ENCODE peak calls at places on chromosome 18, in eight cellular contexts. C, Y, U, G, P, S, D and A are unnamed samples.

GRCh38 chr18:45757005-45757404 is 33.0 kb downstream of the SLC14A1 start:
- DNase-seq in Y (no peak), U (no peak), D (no peak), S (no peak), G (no peak), P (no peak), C (no peak), A (no peak)

GRCh38 chr18:63683890-63684289 is 18.9 kb upstream of the SERPINB11 start:
- DNase-seq in G (no peak), Y (no peak), C (no peak), U (no peak), D (no peak), S (no peak), P (no peak), A (no peak)

GRCh38 chr18:49849331-49850217 is 36.2 kb upstream of the ACAA2 start:
- DNase-seq in C (no peak), S (no peak), G (peak), P (peak), U (peak), D (peak), Y (no peak), A (no peak)

GRCh38 chr18:12907258-12907925 is 23.4 kb upstream of the PTPN2 start:
- DNase-seq in S (no peak), C (no peak), D (no peak), G (no peak), Y (no peak), U (peak), P (no peak), A (no peak)

GRCh38 chr18:52313213-52313612 is 26.8 kb upstream of the DCC start:
- DNase-seq in G (no peak), U (no peak), S (no peak), D (no peak), Y (no peak), C (no peak), P (no peak), A (no peak)

GRCh38 chr18:50594931-50595330 is 35.0 kb downstream of the MAPK4 start:
- DNase-seq in Y (no peak), G (peak), C (no peak), U (no peak), P (no peak), S (no peak), D (no peak), A (no peak)

GRCh38 chr18:45887585-45887984 is 62.1 kb downstream of the SIGLEC15 start:
- DNase-seq in Y (no peak), U (no peak), D (no peak), G (no peak), S (no peak), C (no peak), P (no peak), A (no peak)

GRCh38 chr18:12885500-12885899 is 1.5 kb upstream of the PTPN2 start:
- DNase-seq in G (no peak), U (no peak), P (no peak), S (no peak), C (no peak), D (no peak), Y (no peak), A (peak)

GRCh38 chr18:2686349-2686968 is 30.9 kb downstream of the SMCHD1 start:
- DNase-seq in D (no peak), S (no peak), G (no peak), U (no peak), P (no peak), C (no peak), Y (no peak), A (no peak)

GRCh38 chr18:72674710-72675109 is 130.6 kb upstream of the CBLN2 start:
- DNase-seq in U (no peak), D (no peak), C (no peak), Y (no peak), G (no peak), P (no peak), S (no peak), A (peak)

GRCh38 chr18:31977270-31977872 is 34.4 kb upstream of the TRAPPC8 start:
- DNase-seq in Y (peak), D (peak), P (peak), C (no peak), U (peak), S (peak), G (peak), A (no peak)

GRCh38 chr18:69326094-69326493 is 74.6 kb upstream of the DOK6 start:
- DNase-seq in S (no peak), U (no peak), Y (no peak), P (no peak), C (no peak), G (no peak), D (no peak), A (no peak)

GRCh38 chr18:7414459-7414858 is 152.7 kb upstream of the PTPRM start:
- DNase-seq in C (no peak), U (peak), Y (no peak), S (peak), G (no peak), D (no peak), P (no peak), A (no peak)

GRCh38 chr18:7817596-7817995 is 250.5 kb downstream of the PTPRM start:
- DNase-seq in S (no peak), G (no peak), Y (no peak), D (no peak), U (no peak), C (no peak), P (no peak), A (no peak)

GRCh38 chr18:13564579-13564978 is 161.8 kb downstream of the FAM210A start:
- DNase-seq in Y (no peak), C (no peak), G (peak), S (no peak), U (no peak), D (no peak), P (no peak), A (no peak)

GRCh38 chr18:9100796-9101195 is 1.7 kb upstream of the NDUFV2 start:
- DNase-seq in D (no peak), U (no peak), P (no peak), S (no peak), C (no peak), G (no peak), Y (no peak), A (no peak)

GRCh38 chr18:10188971-10189810 is 265.2 kb upstream of the APCDD1 start:
- DNase-seq in Y (no peak), D (no peak), C (no peak), P (no peak), S (no peak), U (no peak), G (no peak), A (no peak)

GRCh38 chr18:59659486-59660187 is 37.6 kb downstream of the CCBE1 start:
- DNase-seq in P (no peak), C (no peak), U (peak), D (no peak), Y (no peak), S (no peak), G (no peak), A (no peak)

GRCh38 chr18:79611040-79611681 is 68.4 kb upstream of the CTDP1 start:
- DNase-seq in C (no peak), S (no peak), U (peak), D (no peak), P (no peak), Y (no peak), G (no peak), A (no peak)

GRCh38 chr18:26741041-26741440 is 124.5 kb downstream of the AQP4 start:
- DNase-seq in C (no peak), U (peak), G (no peak), S (no peak), P (no peak), D (no peak), Y (no peak), A (no peak)

GRCh38 chr18:63979409-63979908 is 9.6 kb downstream of the SERPINB8 start:
- DNase-seq in S (peak), C (peak), U (peak), G (peak), D (no peak), Y (peak), P (peak), A (peak)

GRCh38 chr18:27378396-27379094 is 193.4 kb upstream of the CHST9 start:
- DNase-seq in G (no peak), D (no peak), C (no peak), P (peak), U (peak), Y (peak), S (peak), A (no peak)

GRCh38 chr18:64271264-64271663 is 122.4 kb upstream of the LINC00305 start:
- DNase-seq in P (no peak), S (no peak), Y (no peak), C (no peak), D (no peak), U (no peak), G (no peak), A (no peak)

GRCh38 chr18:6561029-6561861 is 146.5 kb upstream of the L3MBTL4 start:
- DNase-seq in Y (no peak), G (peak), S (peak), U (peak), P (peak), C (no peak), D (no peak), A (no peak)

GRCh38 chr18:63158012-63158631 is 161.4 kb downstream of the BCL2 start:
- DNase-seq in D (no peak), Y (peak), P (no peak), S (no peak), U (no peak), C (no peak), G (no peak), A (no peak)

GRCh38 chr18:35441857-35442595 is 55.7 kb downstream of the INO80C start:
- DNase-seq in Y (no peak), C (no peak), S (no peak), U (no peak), G (no peak), D (no peak), P (no peak), A (no peak)
- TF ChIP-seq CTCF in Y (no peak), C (no peak), S (no peak), U (no peak), G (no peak), D (no peak), P (no peak), A (no peak)

GRCh38 chr18:58541137-58541788 is 87.6 kb downstream of the ALPK2 start:
- DNase-seq in C (no peak), D (no peak), Y (peak), G (no peak), P (no peak), S (no peak), U (peak), A (no peak)
- TF ChIP-seq CTCF in C (no peak), D (peak), Y (peak), G (no peak), P (no peak), S (no peak), U (peak), A (peak)

GRCh38 chr18:57329856-57330255 is 22.5 kb upstream of the ST8SIA3 start:
- DNase-seq in P (no peak), C (no peak), Y (no peak), G (no peak), D (no peak), S (no peak), U (no peak), A (no peak)

GRCh38 chr18:57331718-57332117 is 20.6 kb upstream of the ST8SIA3 start:
- DNase-seq in Y (no peak), C (no peak), G (no peak), D (no peak), S (no peak), U (no peak), P (no peak), A (no peak)

GRCh38 chr18:57333941-57334340 is 18.4 kb upstream of the ST8SIA3 start:
- DNase-seq in S (no peak), Y (no peak), D (no peak), C (no peak), P (peak), U (no peak), G (no peak), A (no peak)

GRCh38 chr18:57334383-57334782 is 18.0 kb upstream of the ST8SIA3 start:
- DNase-seq in Y (no peak), U (no peak), G (no peak), P (no peak), S (no peak), D (no peak), C (no peak), A (no peak)

DNA sequence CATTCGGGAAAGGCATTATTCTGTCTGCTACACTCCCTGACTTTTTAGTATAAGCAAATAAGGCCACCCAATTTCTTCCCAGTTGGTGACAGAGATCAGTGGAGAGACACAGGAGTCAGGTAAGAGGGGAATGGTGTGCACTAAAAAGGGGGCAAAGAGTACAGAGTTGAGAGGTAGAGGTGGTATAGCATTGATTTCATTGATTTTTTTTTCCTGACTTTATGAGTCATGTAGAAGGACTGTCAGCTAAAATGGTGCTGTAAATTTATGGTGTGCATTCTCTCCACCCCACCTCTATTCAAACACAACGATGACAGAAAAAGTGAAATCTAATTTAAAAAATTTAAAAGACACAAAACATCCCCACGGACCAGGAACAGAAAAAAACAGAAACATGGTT is 23.7 kb upstream of the ST8SIA3 start:
- DNase-seq in D (no peak), S (no peak), G (no peak), C (no peak), U (no peak), P (no peak), Y (no peak), A (no peak)
- TF ChIP-seq CTCF in D (no peak), S (no peak), G (no peak), C (no peak), U (no peak), P (no peak), Y (no peak), A (no peak)

GRCh38 chr18:30186245-30186644 is 856.3 kb downstream of the DSC3 start:
- DNase-seq in U (no peak), G (no peak), C (no peak), P (no peak), S (no peak), D (no peak), Y (no peak), A (no peak)

DNA sequence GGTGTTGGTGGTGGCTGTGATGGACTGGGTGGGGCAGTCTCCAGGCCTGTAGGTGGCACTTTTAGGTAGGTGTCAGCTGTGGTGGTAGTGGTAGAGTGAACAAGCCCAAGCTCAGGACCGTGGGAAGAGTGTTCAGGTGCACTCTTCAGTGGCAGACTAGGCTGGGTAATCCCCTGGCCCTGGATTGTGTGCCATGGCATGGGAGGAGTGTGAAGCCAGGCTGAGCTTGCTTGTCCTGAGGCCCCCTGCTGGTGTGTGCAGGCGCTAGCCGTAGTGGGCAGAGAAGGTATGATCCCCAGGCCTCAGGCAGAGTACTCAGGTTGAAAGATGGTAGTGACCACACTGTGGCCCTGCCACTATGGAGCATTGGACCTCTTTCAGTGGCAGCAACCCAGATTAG is 850.3 kb downstream of the DSC3 start:
- DNase-seq in Y (peak), P (no peak), U (no peak), C (no peak), G (no peak), S (no peak), D (no peak), A (no peak)
- TF ChIP-seq CTCF in Y (no peak), P (no peak), U (no peak), C (no peak), G (no peak), S (no peak), D (no peak), A (no peak)

DNA sequence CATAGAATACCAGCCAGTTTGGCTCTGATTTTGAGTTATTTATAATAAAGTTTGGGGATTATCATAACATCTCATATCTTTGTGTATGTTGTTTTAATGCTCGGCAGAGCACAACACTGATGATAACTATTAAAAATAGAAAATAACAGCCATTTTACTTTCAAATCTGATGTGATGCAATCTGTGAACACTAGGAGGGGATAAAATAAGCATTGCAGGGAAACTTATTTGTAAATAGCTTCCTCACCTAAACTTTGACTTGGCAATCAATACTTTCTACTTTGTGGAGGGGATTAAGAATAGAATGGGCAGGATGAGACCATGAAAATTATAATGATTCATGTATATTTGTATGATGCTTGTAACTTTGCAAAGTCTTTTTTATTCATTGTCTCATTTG is 54.4 kb downstream of the USP14 start:
- DNase-seq in P (no peak), G (no peak), D (no peak), C (no peak), S (no peak), Y (no peak), U (peak), A (no peak)
- TF ChIP-seq CTCF in P (no peak), G (no peak), D (peak), C (no peak), S (no peak), Y (no peak), U (peak), A (no peak)